ENCODE peak calls at places on chromosomes 13 and 19, in six cellular contexts. P, X, H, C, N and A are unnamed samples.

GRCh38 chr13:76148926-76149325 is 512.8 kb downstream of the LMO7 start:
- DNase-seq in C (peak; percentile 66), X (peak; percentile 4), P (peak; percentile 93), N (no peak), H (no peak), A (no peak)

GRCh38 chr13:29527916-29528315 is 67.6 kb downstream of the SLC7A1 start:
- DNase-seq in N (no peak), X (no peak), C (no peak), H (no peak), P (no peak), A (no peak)

GRCh38 chr13:99265823-99266426 is 7.7 kb upstream of the GPR18 start:
- DNase-seq in P (peak; percentile 63), X (peak; percentile 57), N (no peak), H (no peak), C (peak; percentile 66), A (no peak)

GRCh38 chr19:46287585-46287984 is 9.3 kb upstream of the HIF3A start:
- DNase-seq in X (no peak), H (no peak), C (peak; percentile 55), P (no peak), N (no peak), A (no peak)

GRCh38 chr19:4441994-4442845 is 15.4 kb downstream of the UBXN6 start:
- DNase-seq in N (no peak), X (no peak), P (no peak), C (no peak), H (no peak), A (no peak)

GRCh38 chr19:30450101-30450500 is 77.9 kb downstream of the ZNF536 start:
- DNase-seq in X (peak; percentile 82), P (no peak), C (no peak), N (no peak), H (peak; percentile 66), A (peak; percentile 69)

GRCh38 chr13:72726721-72727416 is 560 bp downstream of the MZT1 start:
- DNase-seq in H (peak; percentile 9), N (no peak), P (no peak), X (peak; percentile 21), C (peak; percentile 26), A (peak; percentile 60)

GRCh38 chr19:1295169-1296012 is 9.7 kb downstream of the EFNA2 start:
- DNase-seq in C (peak; percentile 33), P (no peak), X (no peak), H (no peak), N (peak; percentile 83), A (peak; percentile 64)

GRCh38 chr13:65926750-65927171 is 1303.4 kb downstream of the PCDH9 start:
- DNase-seq in P (no peak), X (peak; percentile 58), C (no peak), H (no peak), N (peak; percentile 72), A (peak; percentile 79)

GRCh38 chr19:18683955-18684641 is 618 bp downstream of the CRTC1 start:
- DNase-seq in P (no peak), N (no peak), H (no peak), X (no peak), C (no peak), A (peak; percentile 33)

GRCh38 chr19:48798937-48799336 is 11.9 kb downstream of the BCAT2 start:
- DNase-seq in N (peak; percentile 65), X (peak; percentile 66), H (no peak), C (peak; percentile 39), P (peak; percentile 14), A (peak; percentile 83)

GRCh38 chr19:48797103-48797502 is 13.7 kb downstream of the BCAT2 start:
- DNase-seq in X (no peak), P (no peak), C (no peak), N (no peak), H (no peak), A (no peak)

GRCh38 chr19:48802623-48803022 is 8.2 kb downstream of the BCAT2 start:
- DNase-seq in P (no peak), X (no peak), H (no peak), C (no peak), N (no peak), A (no peak)

GRCh38 chr19:48796468-48797083 is 14.3 kb downstream of the BCAT2 start:
- DNase-seq in P (no peak), C (no peak), N (no peak), H (no peak), X (no peak), A (no peak)

GRCh38 chr19:48799358-48800300 is 11.2 kb downstream of the BCAT2 start:
- DNase-seq in P (no peak), X (no peak), C (no peak), N (no peak), H (no peak), A (no peak)
- H3K23ac ChIP-seq in P (no peak overlapping the region), X (no peak overlapping the region), C (no peak overlapping the region), N (no peak overlapping the region), H (no peak overlapping the region), A (no peak overlapping the region)

DNA sequence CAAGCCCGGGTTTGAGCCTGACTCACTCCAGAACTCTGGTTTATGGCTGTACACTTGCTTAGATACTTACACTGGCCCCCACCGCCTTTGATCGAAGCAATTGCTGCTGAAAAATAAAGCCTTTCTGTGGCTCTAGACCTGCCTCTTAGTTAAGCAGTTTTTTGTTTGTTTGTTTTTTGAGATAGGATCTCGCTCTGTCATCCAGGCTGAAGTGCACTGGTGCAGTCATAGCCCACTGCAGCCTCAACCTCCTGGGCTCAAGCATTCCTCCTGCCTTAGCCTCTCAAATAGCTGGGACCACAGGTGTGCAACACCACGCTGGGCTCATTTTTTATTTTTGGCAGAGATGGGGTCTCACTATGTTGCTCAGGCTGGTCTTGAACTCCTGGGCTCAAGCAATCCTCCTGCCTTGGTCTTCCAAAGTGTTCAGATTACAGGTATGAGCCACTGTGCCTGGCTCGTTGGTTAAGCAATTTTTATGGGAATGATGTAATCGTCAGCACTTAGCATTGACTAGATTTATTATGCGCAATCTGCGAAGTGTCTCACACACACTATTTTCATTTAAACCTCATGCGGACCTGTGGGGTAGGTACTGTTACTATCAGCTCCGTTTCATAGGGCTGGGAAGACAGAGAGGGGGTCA is 22.2 kb downstream of the PPP2R1A start:
- DNase-seq in P (no peak), X (no peak), H (no peak), N (no peak), C (no peak), A (no peak)
- H2BK15ac ChIP-seq in P (no peak overlapping the region), X (no peak overlapping the region), H (no peak overlapping the region), N (no peak overlapping the region), C (no peak overlapping the region), A (no peak overlapping the region)

DNA sequence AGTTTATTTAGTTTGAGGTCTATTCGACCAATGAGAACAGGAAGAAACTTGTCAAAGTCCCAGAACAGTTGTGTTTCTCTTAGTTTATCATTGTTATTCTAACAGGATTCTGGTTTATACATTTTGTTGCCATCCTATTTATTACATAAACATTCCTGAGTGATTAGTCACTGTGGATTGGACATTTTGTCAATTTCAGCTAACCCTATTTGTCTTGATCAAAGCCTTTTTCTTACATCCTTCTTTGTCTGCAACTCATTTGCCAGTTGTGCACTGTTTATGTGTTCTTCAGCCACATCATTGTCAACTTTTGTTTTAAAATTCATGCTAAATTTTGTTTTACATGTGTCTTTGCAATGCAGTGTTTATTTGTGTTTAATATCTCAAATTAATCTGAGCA is 886.0 kb upstream of the SLC10A2 start:
- DNase-seq in N (no peak), P (no peak), H (no peak), C (peak; percentile 20), X (no peak), A (no peak)
- H3K23ac ChIP-seq in N (no peak overlapping the region), P (no peak overlapping the region), H (no peak overlapping the region), C (no peak overlapping the region), X (no peak overlapping the region), A (no peak overlapping the region)

GRCh38 chr19:32361574-32362317 is 16.3 kb downstream of the ZNF507 start:
- DNase-seq in N (no peak), C (no peak), P (no peak), X (no peak), H (no peak), A (no peak)

GRCh38 chr19:32363632-32364031 is 18.2 kb downstream of the ZNF507 start:
- DNase-seq in C (no peak), P (no peak), N (no peak), X (no peak), H (no peak), A (no peak)

GRCh38 chr19:32364040-32364439 is 18.6 kb downstream of the ZNF507 start:
- DNase-seq in N (no peak), X (no peak), P (no peak), H (no peak), C (no peak), A (no peak)

GRCh38 chr19:32362318-32362691 is 16.9 kb downstream of the ZNF507 start:
- DNase-seq in H (no peak), X (no peak), P (no peak), N (no peak), C (no peak), A (no peak)

GRCh38 chr19:32363175-32363574 is 17.8 kb downstream of the ZNF507 start:
- DNase-seq in H (no peak), N (no peak), X (no peak), C (peak; percentile 79), P (peak; percentile 45), A (no peak)
- H2BK15ac ChIP-seq in H (no peak overlapping the region), N (no peak overlapping the region), X (no peak overlapping the region), C (no peak overlapping the region), P (no peak overlapping the region), A (no peak overlapping the region)

DNA sequence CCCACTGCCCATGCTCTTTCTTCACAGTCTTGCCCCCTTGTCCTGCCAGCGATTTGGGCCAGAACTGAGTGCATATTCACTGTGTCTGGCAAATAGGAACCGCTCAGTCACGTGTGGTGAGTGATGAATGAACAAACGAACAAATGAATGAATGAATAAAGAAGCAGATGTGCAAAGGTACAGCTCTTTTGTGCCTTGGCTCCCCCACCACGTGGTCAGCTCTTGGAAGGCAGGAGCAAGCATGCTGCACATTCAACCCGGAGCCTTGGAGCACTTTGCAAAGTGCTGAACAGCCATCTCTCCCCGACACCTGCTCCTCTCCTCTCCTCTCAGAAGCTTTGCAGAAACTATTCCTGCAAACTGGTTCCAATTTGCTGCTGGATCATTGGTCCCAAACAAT is 52.4 kb downstream of the LATS2 start:
- DNase-seq in X (no peak), H (no peak), C (no peak), N (no peak), P (no peak), A (no peak)
- H3K23ac ChIP-seq in X (no peak overlapping the region), H (no peak overlapping the region), C (no peak overlapping the region), N (no peak overlapping the region), P (no peak overlapping the region), A (no peak overlapping the region)